ENCODE peak calls at places on chromosomes 3 and 15, in five cellular contexts. One of them, this sample, is unnamed.

GRCh38 chr3:191648787-191649186 is 187.8 kb downstream of the PYDC2 start:
- DNase-seq in COLO829: no peak
- DNase-seq in anterior cingulate cortex: no peak
- DNase-seq in skeletal muscle cell: no peak
- DNase-seq in H54: no peak
- DNase-seq in this sample: no peak

GRCh38 chr3:39062180-39062579 is 10.4 kb downstream of the WDR48 start:
- DNase-seq in COLO829: no peak
- DNase-seq in anterior cingulate cortex: no peak
- DNase-seq in skeletal muscle cell: no peak
- DNase-seq in H54: no peak
- DNase-seq in this sample: no peak

GRCh38 chr3:4228295-4228694 is 74.9 kb upstream of the SETMAR start:
- DNase-seq in COLO829: no peak
- DNase-seq in anterior cingulate cortex: no peak
- DNase-seq in skeletal muscle cell: no peak
- DNase-seq in H54: no peak
- DNase-seq in this sample: no peak

GRCh38 chr3:31829826-31830426 is 151.1 kb downstream of the OSBPL10 start:
- DNase-seq in COLO829: no peak
- DNase-seq in anterior cingulate cortex: no peak
- DNase-seq in skeletal muscle cell: no peak
- DNase-seq in H54: no peak
- DNase-seq in this sample: no peak

GRCh38 chr3:45567730-45568172 is 26.8 kb upstream of the LIMD1 start:
- DNase-seq in COLO829: no peak
- DNase-seq in anterior cingulate cortex: no peak
- DNase-seq in skeletal muscle cell: no peak
- DNase-seq in H54: no peak
- DNase-seq in this sample: no peak

GRCh38 chr3:42729404-42730145 is 27.0 kb upstream of the HHATL start:
- DNase-seq in COLO829: no peak
- DNase-seq in anterior cingulate cortex: no peak
- DNase-seq in skeletal muscle cell: no peak
- DNase-seq in H54: no peak
- DNase-seq in this sample: no peak

GRCh38 chr15:80174017-80174746 is 21.4 kb downstream of the FAH start:
- DNase-seq in COLO829: no peak
- DNase-seq in anterior cingulate cortex: no peak
- DNase-seq in skeletal muscle cell: peak
- DNase-seq in H54: peak
- DNase-seq in this sample: no peak

GRCh38 chr3:146948161-146948560 is 343.0 kb upstream of the PLSCR5 start:
- DNase-seq in COLO829: no peak
- DNase-seq in anterior cingulate cortex: no peak
- DNase-seq in skeletal muscle cell: no peak
- DNase-seq in H54: no peak
- DNase-seq in this sample: no peak

GRCh38 chr3:138400651-138401070 is 33.8 kb upstream of the ESYT3 start:
- DNase-seq in COLO829: no peak
- DNase-seq in anterior cingulate cortex: peak
- DNase-seq in skeletal muscle cell: no peak
- DNase-seq in H54: no peak
- DNase-seq in this sample: no peak

GRCh38 chr15:72179950-72180581 is 17.5 kb downstream of the GRAMD2A start:
- DNase-seq in COLO829: peak
- DNase-seq in anterior cingulate cortex: peak
- DNase-seq in skeletal muscle cell: no peak
- DNase-seq in H54: no peak
- DNase-seq in this sample: no peak

GRCh38 chr3:99720985-99721632 is 82.7 kb downstream of the COL8A1 start:
- DNase-seq in COLO829: no peak
- DNase-seq in anterior cingulate cortex: no peak
- DNase-seq in skeletal muscle cell: peak
- DNase-seq in H54: no peak
- DNase-seq in this sample: peak

GRCh38 chr3:30231277-30232141 is 374.9 kb upstream of the TGFBR2 start:
- DNase-seq in COLO829: no peak
- DNase-seq in anterior cingulate cortex: no peak
- DNase-seq in skeletal muscle cell: peak
- DNase-seq in H54: no peak
- DNase-seq in this sample: no peak

GRCh38 chr15:80514071-80514780 is 110.0 kb downstream of the ARNT2 start:
- DNase-seq in COLO829: no peak
- DNase-seq in anterior cingulate cortex: no peak
- DNase-seq in skeletal muscle cell: peak
- DNase-seq in H54: no peak
- DNase-seq in this sample: no peak

GRCh38 chr3:71723452-71724170 is 1.6 kb downstream of the EIF4E3 start:
- DNase-seq in COLO829: no peak
- DNase-seq in anterior cingulate cortex: no peak
- DNase-seq in skeletal muscle cell: no peak
- DNase-seq in H54: no peak
- DNase-seq in this sample: no peak

GRCh38 chr3:194281306-194281705 is 69.8 kb downstream of the CPN2 start:
- DNase-seq in COLO829: no peak
- DNase-seq in anterior cingulate cortex: no peak
- DNase-seq in skeletal muscle cell: no peak
- DNase-seq in H54: no peak
- DNase-seq in this sample: no peak

GRCh38 chr3:120198305-120198878 is 86.6 kb downstream of the GPR156 start:
- DNase-seq in COLO829: peak
- DNase-seq in anterior cingulate cortex: no peak
- DNase-seq in skeletal muscle cell: no peak
- DNase-seq in H54: peak
- DNase-seq in this sample: no peak

GRCh38 chr3:155416500-155417118 is 123.1 kb upstream of the STRIT1 start:
- DNase-seq in COLO829: no peak
- DNase-seq in anterior cingulate cortex: no peak
- DNase-seq in skeletal muscle cell: peak
- DNase-seq in H54: peak
- DNase-seq in this sample: no peak

GRCh38 chr15:72319985-72320671 is at the start of gene CELF6:
- DNase-seq in COLO829: peak
- DNase-seq in anterior cingulate cortex: peak
- DNase-seq in skeletal muscle cell: no peak
- DNase-seq in H54: peak
- DNase-seq in this sample: peak

GRCh38 chr3:172084871-172085556 is 45.6 kb downstream of the FNDC3B start:
- DNase-seq in COLO829: no peak
- DNase-seq in anterior cingulate cortex: no peak
- DNase-seq in skeletal muscle cell: no peak
- DNase-seq in H54: no peak
- DNase-seq in this sample: no peak

GRCh38 chr3:53045107-53045783 is 628 bp downstream of the SFMBT1 start:
- DNase-seq in COLO829: peak
- DNase-seq in anterior cingulate cortex: peak
- DNase-seq in skeletal muscle cell: no peak
- DNase-seq in H54: peak
- DNase-seq in this sample: peak

GRCh38 chr3:188262913-188263683 is 109.1 kb downstream of the LPP start:
- DNase-seq in COLO829: peak
- DNase-seq in anterior cingulate cortex: peak
- DNase-seq in skeletal muscle cell: peak
- DNase-seq in H54: no peak
- DNase-seq in this sample: no peak

GRCh38 chr3:47407896-47408838 is 27.3 kb downstream of the PTPN23 start:
- DNase-seq in COLO829: no peak
- DNase-seq in anterior cingulate cortex: no peak
- DNase-seq in skeletal muscle cell: no peak
- DNase-seq in H54: no peak
- DNase-seq in this sample: no peak

GRCh38 chr15:96321422-96322391 is 8.8 kb upstream of the NR2F2 start:
- DNase-seq in COLO829: no peak
- DNase-seq in anterior cingulate cortex: no peak
- DNase-seq in skeletal muscle cell: no peak
- DNase-seq in H54: no peak
- DNase-seq in this sample: peak

GRCh38 chr3:133549565-133549964 is 23.9 kb upstream of the CDV3 start:
- DNase-seq in COLO829: no peak
- DNase-seq in anterior cingulate cortex: no peak
- DNase-seq in skeletal muscle cell: no peak
- DNase-seq in H54: no peak
- DNase-seq in this sample: no peak

GRCh38 chr3:3799173-3800075 is at the start of gene LRRN1:
- DNase-seq in COLO829: no peak
- DNase-seq in anterior cingulate cortex: peak
- DNase-seq in skeletal muscle cell: no peak
- DNase-seq in H54: no peak
- DNase-seq in this sample: no peak

GRCh38 chr3:61844346-61844745 is 283.0 kb downstream of the PTPRG start:
- DNase-seq in COLO829: no peak
- DNase-seq in anterior cingulate cortex: no peak
- DNase-seq in skeletal muscle cell: no peak
- DNase-seq in H54: no peak
- DNase-seq in this sample: no peak

GRCh38 chr3:32577174-32577573 is 6.5 kb upstream of the DYNC1LI1 start:
- DNase-seq in COLO829: no peak
- DNase-seq in anterior cingulate cortex: no peak
- DNase-seq in skeletal muscle cell: no peak
- DNase-seq in H54: no peak
- DNase-seq in this sample: no peak

GRCh38 chr3:113274959-113275556 is 63.7 kb downstream of the BOC start:
- DNase-seq in COLO829: no peak
- DNase-seq in anterior cingulate cortex: no peak
- DNase-seq in skeletal muscle cell: no peak
- DNase-seq in H54: no peak
- DNase-seq in this sample: no peak

GRCh38 chr3:194296448-194296831 is 54.7 kb downstream of the CPN2 start:
- DNase-seq in COLO829: peak
- DNase-seq in anterior cingulate cortex: no peak
- DNase-seq in skeletal muscle cell: no peak
- DNase-seq in H54: peak
- DNase-seq in this sample: no peak

GRCh38 chr3:36729204-36730056 is 34.9 kb downstream of the DCLK3 start:
- DNase-seq in COLO829: peak
- DNase-seq in anterior cingulate cortex: no peak
- DNase-seq in skeletal muscle cell: peak
- DNase-seq in H54: peak
- DNase-seq in this sample: no peak

GRCh38 chr15:98439523-98439942 is 208.8 kb upstream of the IGF1R start:
- DNase-seq in COLO829: no peak
- DNase-seq in anterior cingulate cortex: no peak
- DNase-seq in skeletal muscle cell: no peak
- DNase-seq in H54: no peak
- DNase-seq in this sample: no peak

GRCh38 chr3:167705840-167706239 is 28.9 kb downstream of the PDCD10 start:
- DNase-seq in COLO829: no peak
- DNase-seq in anterior cingulate cortex: no peak
- DNase-seq in skeletal muscle cell: no peak
- DNase-seq in H54: no peak
- DNase-seq in this sample: no peak

GRCh38 chr15:78000089-78000926 is 77.2 kb downstream of the TBC1D2B start:
- DNase-seq in COLO829: peak
- DNase-seq in anterior cingulate cortex: no peak
- DNase-seq in skeletal muscle cell: no peak
- DNase-seq in H54: peak
- DNase-seq in this sample: peak

This sample was measured in tibial nerve.